ENCODE peak calls at places on chromosomes 13 and 19, in ten cellular contexts. F is transverse colon, K is tibial artery, W is BE2C, I is right lobe of liver, Z is A673, M is lung, H is left lung, E is GM12878, T is Peyer's patch. A is an unnamed sample. For H3K4me1, the result is how much of the 10 kb centered on the place peaks cover.

GRCh38 chr13:29934531-29935308 is 84.3 kb upstream of the UBL3 start:
- DNase-seq in M (no peak), W (no peak), F (no peak), K (no peak), T (no peak), E (no peak), H (no peak), I (no peak), Z (no peak), A (no peak)

GRCh38 chr19:35135389-35135909 is 590 bp upstream of the LGI4 start:
- DNase-seq in W (peak), K (peak), E (no peak), M (peak), H (no peak), T (peak), I (peak), Z (peak), F (peak), A (peak)

GRCh38 chr13:44305845-44306244 is 67.8 kb upstream of the SERP2 start:
- DNase-seq in F (no peak), Z (no peak), M (no peak), W (no peak), E (no peak), H (no peak), K (no peak), I (no peak), T (no peak), A (no peak)

GRCh38 chr19:31110331-31110730 is 238.9 kb downstream of the TSHZ3 start:
- DNase-seq in E (no peak), T (no peak), K (peak), M (no peak), Z (no peak), W (no peak), F (no peak), H (no peak), I (no peak), A (no peak)

GRCh38 chr19:10120538-10121198 is 969 bp upstream of the EIF3G start:
- DNase-seq in M (no peak), W (no peak), Z (peak), E (no peak), K (peak), F (no peak), I (no peak), T (no peak), H (no peak), A (no peak)

GRCh38 chr19:18156841-18157464 is 4.0 kb downstream of the PIK3R2 start:
- DNase-seq in M (peak), F (peak), H (peak), I (peak), T (peak), W (peak), Z (peak), K (peak), E (no peak), A (peak)

GRCh38 chr13:99120751-99121150 is 79.9 kb upstream of the UBAC2 start:
- DNase-seq in I (no peak), T (no peak), Z (no peak), F (no peak), W (no peak), E (no peak), K (no peak), M (no peak), H (no peak), A (no peak)

GRCh38 chr19:55590621-55591020 is 8.7 kb downstream of the FIZ1 start:
- DNase-seq in I (no peak), T (no peak), H (no peak), W (no peak), F (no peak), Z (peak), K (no peak), E (no peak), M (no peak), A (no peak)

GRCh38 chr19:41219924-41220567 is 1.0 kb downstream of the AXL start:
- DNase-seq in K (peak), T (peak), F (peak), W (peak), H (no peak), E (no peak), I (no peak), M (no peak), Z (no peak), A (no peak)

GRCh38 chr19:40219721-40220276 is 1.6 kb upstream of the TTC9B start:
- DNase-seq in K (no peak), M (no peak), H (no peak), I (no peak), E (no peak), T (peak), W (peak), Z (peak), F (no peak), A (no peak)

GRCh38 chr19:48489608-48490216 is 20.5 kb downstream of the CYTH2 start:
- DNase-seq in H (peak), I (peak), Z (peak), F (peak), W (peak), T (peak), M (peak), K (peak), E (no peak), A (peak)

GRCh38 chr13:76969488-76970365 is 21.4 kb downstream of the ACOD1 start:
- DNase-seq in Z (no peak), M (no peak), T (no peak), W (no peak), H (no peak), I (no peak), F (no peak), E (no peak), K (no peak), A (no peak)

GRCh38 chr13:51934461-51935087 is 72.8 kb downstream of the CCDC70 start:
- DNase-seq in W (no peak), M (no peak), E (no peak), H (no peak), T (no peak), K (no peak), Z (no peak), I (no peak), F (no peak), A (no peak)

GRCh38 chr19:10001899-10002298 is 8.4 kb downstream of the COL5A3 start:
- DNase-seq in E (no peak), W (no peak), T (peak), H (no peak), Z (peak), I (peak), F (peak), M (no peak), K (no peak), A (peak)

GRCh38 chr19:5557691-5558090 is 10.1 kb downstream of the TINCR start:
- DNase-seq in Z (no peak), M (no peak), W (no peak), E (no peak), T (no peak), F (no peak), K (no peak), H (no peak), I (no peak), A (no peak)

GRCh38 chr13:49584771-49585182 is 581 bp downstream of the RCBTB1 start:
- DNase-seq in F (no peak), I (no peak), W (no peak), Z (no peak), K (no peak), E (no peak), H (no peak), M (no peak), T (no peak), A (no peak)

GRCh38 chr19:56295531-56296455 is 18.8 kb downstream of the ZSCAN5A start:
- DNase-seq in T (no peak), Z (no peak), M (no peak), W (no peak), I (no peak), K (no peak), E (no peak), F (no peak), H (no peak), A (no peak)

GRCh38 chr19:17549088-17549740 is 6.2 kb upstream of the COLGALT1 start:
- DNase-seq in W (no peak), F (no peak), T (no peak), K (no peak), Z (no peak), E (no peak), H (no peak), M (no peak), I (no peak), A (no peak)

GRCh38 chr19:282501-282900 is 8.7 kb downstream of the PLPP2 start:
- DNase-seq in M (no peak), F (no peak), H (no peak), I (no peak), Z (no peak), K (no peak), E (no peak), T (no peak), W (no peak), A (no peak)

GRCh38 chr19:53365899-53366493 is 491 bp downstream of the ZNF525 start:
- DNase-seq in T (no peak), Z (no peak), H (no peak), F (peak), W (peak), I (no peak), E (no peak), M (peak), K (no peak), A (peak)

GRCh38 chr19:18340237-18340989 is at the start of gene PGPEP1:
- DNase-seq in M (peak), I (peak), W (peak), T (peak), K (peak), F (peak), H (peak), Z (peak), E (no peak), A (peak)

GRCh38 chr19:16920816-16921529 is 32.2 kb downstream of the F2RL3 start:
- DNase-seq in Z (peak), W (peak), M (no peak), T (no peak), E (no peak), K (no peak), I (peak), F (no peak), H (no peak), A (no peak)

GRCh38 chr13:51585696-51586095 is 1.4 kb downstream of the WDFY2 start:
- DNase-seq in F (no peak), W (no peak), H (no peak), I (no peak), T (no peak), Z (peak), E (no peak), M (no peak), K (no peak), A (no peak)

GRCh38 chr13:106246817-106247216 is 288.6 kb downstream of the EFNB2 start:
- DNase-seq in T (no peak), M (no peak), I (no peak), W (no peak), E (no peak), K (no peak), F (no peak), H (no peak), Z (no peak), A (no peak)

GRCh38 chr19:47124937-47125668 is 5.5 kb upstream of the SAE1 start:
- DNase-seq in H (no peak), W (peak), I (no peak), K (no peak), Z (peak), E (no peak), T (no peak), F (no peak), M (no peak), A (no peak)

GRCh38 chr13:94641432-94641941 is 39.8 kb downstream of the GPR180 start:
- DNase-seq in T (no peak), F (no peak), W (no peak), H (no peak), I (no peak), E (no peak), M (no peak), Z (peak), K (no peak), A (no peak)

GRCh38 chr19:19385131-19385899 is 20.2 kb upstream of the GATAD2A start:
- DNase-seq in T (peak), F (peak), W (peak), Z (peak), H (peak), K (peak), I (peak), E (peak), M (peak), A (peak)

GRCh38 chr13:90839061-90839460 is 508.4 kb upstream of the MIR17HG start:
- DNase-seq in I (no peak), T (no peak), H (no peak), M (no peak), E (no peak), W (no peak), K (no peak), F (no peak), Z (no peak), A (no peak)

GRCh38 chr13:77521595-77522367 is 13.7 kb upstream of the SCEL start:
- DNase-seq in F (no peak), K (no peak), M (peak), W (no peak), E (no peak), I (no peak), T (no peak), Z (peak), H (peak), A (no peak)

GRCh38 chr13:69565334-69565733 is 542.3 kb upstream of the ATXN8OS start:
- DNase-seq in E (peak), F (peak), H (no peak), M (no peak), I (no peak), K (no peak), Z (peak), W (peak), T (no peak), A (no peak)

GRCh38 chr13:113536461-113537110 is 46.1 kb upstream of the DCUN1D2 start:
- DNase-seq in K (no peak), Z (no peak), T (peak), M (no peak), F (no peak), E (no peak), H (peak), I (no peak), W (no peak), A (no peak)

GRCh38 chr19:39166571-39167391 is 30.0 kb upstream of the NCCRP1 start:
- DNase-seq in Z (no peak), H (peak), I (peak), W (peak), F (peak), M (peak), T (peak), E (no peak), K (peak), A (peak)

GRCh38 chr13:73168226-73168992 is 109.6 kb downstream of the KLF5 start:
- DNase-seq in E (no peak), I (no peak), T (no peak), F (no peak), H (no peak), K (no peak), M (no peak), W (no peak), Z (peak), A (no peak)

GRCh38 chr19:2268861-2269243 is 12.6 kb upstream of the JSRP1 start:
- DNase-seq in M (no peak), Z (no peak), H (no peak), F (no peak), W (no peak), T (no peak), I (no peak), K (no peak), E (no peak), A (no peak)

GRCh38 chr19:2271516-2272103 is 10.4 kb downstream of the PEAK3 start:
- DNase-seq in Z (peak), T (no peak), K (no peak), W (peak), H (no peak), F (peak), I (peak), M (peak), E (no peak), A (peak)

GRCh38 chr19:2269244-2270156 is 12.5 kb downstream of the PEAK3 start:
- DNase-seq in W (peak), F (peak), T (peak), E (peak), K (peak), Z (peak), M (peak), H (peak), I (peak), A (peak)

GRCh38 chr19:2270572-2271515 is 11.1 kb downstream of the PEAK3 start:
- DNase-seq in Z (peak), E (no peak), M (peak), T (peak), K (peak), I (peak), W (peak), H (peak), F (peak), A (peak)

GRCh38 chr19:2270157-2270571 is 11.8 kb downstream of the PEAK3 start:
- DNase-seq in W (peak), E (no peak), I (peak), K (peak), F (peak), M (peak), T (peak), Z (no peak), H (peak), A (peak)
- H3K4me1 ChIP-seq in W (under half), E (under half), I (under half), K (under half), F (half or more), M (under half), T (under half), Z (under half), H (under half), A (under half)

GRCh38 chr19:44753932-44754742 is 5.6 kb downstream of the BCL3 start:
- DNase-seq in E (no peak), K (peak), F (peak), M (peak), H (peak), W (peak), T (peak), I (peak), Z (peak), A (peak)

GRCh38 chr19:44753619-44753931 is 5.1 kb downstream of the BCL3 start:
- DNase-seq in E (no peak), K (no peak), M (no peak), W (no peak), T (no peak), F (no peak), I (no peak), Z (no peak), H (no peak), A (no peak)

GRCh38 chr19:44752123-44752815 is 3.8 kb downstream of the BCL3 start:
- DNase-seq in T (no peak), H (no peak), M (no peak), Z (no peak), K (no peak), W (no peak), I (no peak), F (no peak), E (no peak), A (peak)

GRCh38 chr19:44754743-44755066 is 6.2 kb downstream of the BCL3 start:
- DNase-seq in T (no peak), I (no peak), F (no peak), H (no peak), Z (no peak), E (no peak), W (no peak), M (no peak), K (no peak), A (no peak)

DNA sequence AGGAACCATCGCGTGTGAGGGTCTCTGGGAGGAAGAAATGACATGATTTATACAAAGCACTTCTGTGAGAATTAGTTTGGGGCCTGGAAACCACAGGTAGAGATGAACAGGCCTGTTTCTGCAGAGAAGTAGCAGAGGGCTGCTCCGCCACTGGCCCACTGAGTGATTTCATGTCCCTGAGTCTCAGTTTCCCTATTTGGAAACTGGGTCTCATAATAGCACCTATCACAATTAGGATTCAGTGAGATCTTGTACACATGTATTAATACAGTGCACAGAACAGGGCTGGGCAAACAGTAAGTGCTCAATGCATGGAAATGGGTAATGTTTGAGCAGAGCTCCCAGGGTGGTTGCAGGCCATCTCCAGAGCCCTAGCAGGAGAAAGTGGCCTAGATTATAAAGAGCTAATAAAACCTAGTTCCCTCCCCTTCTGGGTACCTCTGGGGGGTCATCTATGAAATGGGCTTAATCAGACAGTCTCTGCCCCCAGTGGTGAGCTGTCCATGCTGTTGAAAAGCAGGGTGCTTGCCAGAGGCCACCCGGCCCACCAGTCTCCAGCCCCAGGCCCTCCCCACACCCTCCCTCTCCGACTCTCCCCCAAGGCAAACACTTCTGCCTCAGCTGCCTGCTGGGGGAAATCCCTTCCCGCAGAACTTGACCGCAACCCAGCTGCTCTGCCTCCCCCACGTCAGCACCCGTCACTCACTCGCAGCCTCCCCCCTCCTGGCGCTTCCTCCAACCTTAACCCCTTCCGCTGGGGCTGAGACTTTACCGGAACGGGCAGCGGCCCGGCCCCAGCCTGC is 4.5 kb downstream of the BCL3 start:
- DNase-seq in F (peak), H (peak), T (peak), M (peak), E (peak), Z (peak), K (peak), I (peak), W (peak), A (peak)
- TF ChIP-seq CTCF in F (peak), H (no peak), T (no peak), M (no peak), E (no peak), Z (no peak), K (no peak), I (no peak), W (no peak), A (no peak)

DNA sequence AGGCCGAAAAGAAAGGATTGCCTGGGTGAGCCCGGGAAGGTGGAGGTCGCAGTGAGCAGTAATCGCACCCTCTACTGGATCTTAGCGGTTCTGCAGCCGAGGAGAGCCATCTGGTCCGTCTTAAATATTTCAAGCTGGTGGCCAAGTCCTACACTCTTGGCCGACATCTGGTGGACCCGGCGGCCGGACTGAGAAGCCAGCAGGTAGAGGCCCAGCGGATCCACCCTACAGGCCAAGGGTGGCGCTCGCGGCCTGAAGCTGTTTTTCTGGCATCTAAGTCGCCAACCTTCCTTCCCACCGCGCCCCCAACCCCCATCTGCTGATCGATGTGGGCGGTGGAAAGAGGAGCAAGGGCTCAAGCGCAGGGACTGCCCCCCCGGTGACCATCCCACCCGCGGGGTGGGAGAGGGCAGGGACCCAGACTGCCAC is 46.5 kb upstream of the ZNF730 start:
- DNase-seq in W (peak), I (no peak), E (no peak), K (no peak), F (peak), Z (peak), M (no peak), T (no peak), H (no peak), A (peak)
- H3K4me3 ChIP-seq in W (no peak), I (no peak), E (no peak), K (peak), F (no peak), Z (no peak), M (no peak), T (no peak), H (no peak), A (no peak)

GRCh38 chr19:33270769-33271168 is 31.6 kb downstream of the CEBPA start:
- DNase-seq in T (no peak), F (no peak), Z (no peak), E (no peak), M (no peak), I (no peak), W (no peak), H (no peak), K (no peak), A (no peak)
- H3K4me1 ChIP-seq in T (under half), F (under half), Z (under half), E (under half), M (under half), I (under half), W (under half), H (under half), K (under half), A (under half)

A was measured in mucosa of descending colon.